ENCODE peak calls at places on chromosomes 16 and 17, in five cellular contexts. K is IMR-90, F is neuronal stem cell, Q is mesenchymal stem cell, S is H1. B is an unnamed sample.

GRCh38 chr17:32495347-32496253 is 8.8 kb downstream of the CDK5R1 start:
- DNase-seq in K (peak), S (no peak), Q (no peak), F (no peak), B (no peak)

GRCh38 chr16:11700264-11701029 is 32.2 kb downstream of the SNN start:
- DNase-seq in S (no peak), K (peak), F (no peak), Q (peak), B (no peak)

GRCh38 chr17:61007980-61008379 is 330.3 kb downstream of the BCAS3 start:
- DNase-seq in Q (peak), S (no peak), F (no peak), K (no peak), B (peak)

GRCh38 chr17:63925615-63926014 is 6.5 kb downstream of the CD79B start:
- DNase-seq in Q (no peak), F (no peak), S (no peak), K (no peak), B (no peak)

GRCh38 chr17:74329378-74329777 is 3.4 kb downstream of the KIF19 start:
- DNase-seq in F (no peak), Q (no peak), K (no peak), S (no peak), B (no peak)

GRCh38 chr16:50731989-50732589 is 9.8 kb upstream of the CYLD start:
- DNase-seq in Q (no peak), K (no peak), F (no peak), S (no peak), B (no peak)

GRCh38 chr16:49101997-49102396 is 179.6 kb downstream of the CBLN1 start:
- DNase-seq in Q (no peak), F (no peak), S (no peak), K (no peak), B (no peak)

GRCh38 chr17:57440522-57441269 is 184.4 kb downstream of the MSI2 start:
- DNase-seq in K (peak), S (peak), Q (peak), F (peak), B (peak)

GRCh38 chr17:4972752-4973151 is 5.1 kb upstream of the SPAG7 start:
- DNase-seq in F (no peak), Q (no peak), S (no peak), K (no peak), B (no peak)

GRCh38 chr16:48252013-48252412 is 4.7 kb upstream of the ABCC11 start:
- DNase-seq in S (no peak), F (no peak), K (no peak), Q (no peak), B (no peak)

GRCh38 chr17:82931696-82932060 is 91.9 kb upstream of the ZNF750 start:
- DNase-seq in K (peak), S (no peak), F (no peak), Q (no peak), B (no peak)

DNA sequence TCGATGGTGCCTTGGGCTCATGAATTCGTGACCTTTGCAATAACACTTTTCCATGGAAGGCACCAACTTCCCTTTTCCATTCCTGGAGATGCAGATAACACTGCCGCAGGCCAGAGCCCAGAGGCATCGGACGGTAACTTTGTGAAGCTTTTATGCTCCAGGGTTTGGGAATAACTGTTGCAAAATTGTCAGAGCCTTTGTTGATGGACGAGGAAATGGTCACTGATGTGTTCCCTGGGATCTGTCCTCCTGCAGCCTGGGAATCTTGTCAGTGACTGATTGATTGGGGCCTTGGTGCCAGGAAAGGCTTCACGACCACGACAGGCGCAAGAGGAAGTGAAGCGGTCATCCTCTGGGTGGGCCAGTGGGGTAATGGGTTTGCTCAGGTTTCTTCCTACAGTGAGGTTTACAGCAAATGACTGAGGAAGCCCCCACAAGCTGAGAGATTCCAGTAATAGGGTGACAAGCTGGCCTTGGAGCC is 37.4 kb downstream of the PGS1 start:
- DNase-seq in Q (peak), F (no peak), K (peak), S (no peak), B (no peak)
- H3K4ac ChIP-seq in Q (peak), F (no peak), K (peak), S (no peak), B (no peak)

GRCh38 chr16:85461814-85462404 is 151.2 kb upstream of the GSE1 start:
- DNase-seq in F (peak), Q (peak), S (no peak), K (peak), B (peak)
- H2BK120ac ChIP-seq in F (no peak), Q (peak), S (no peak), K (peak), B (no peak)

DNA sequence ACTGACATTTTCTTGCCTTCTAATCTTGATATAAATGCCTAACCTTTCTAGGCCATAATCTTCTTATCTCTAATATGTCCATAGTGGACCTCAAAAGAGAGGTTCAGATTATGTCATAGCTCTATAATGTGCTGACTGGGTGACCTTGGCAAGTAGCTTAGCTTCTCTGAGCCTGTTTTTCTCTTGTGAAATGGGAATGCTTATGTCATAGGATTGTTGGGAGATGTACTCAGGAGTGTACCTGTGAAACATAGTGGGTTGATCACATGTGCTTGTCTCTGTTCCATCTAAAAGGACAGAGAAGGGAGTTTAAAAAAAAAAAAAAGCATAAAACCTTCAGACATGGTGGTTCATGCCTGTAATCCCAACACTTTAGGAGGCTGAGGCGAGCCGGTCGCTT is 2.4 kb downstream of the MED9 start:
- DNase-seq in S (no peak), F (no peak), K (no peak), Q (no peak), B (no peak)
- H4K8ac ChIP-seq in S (no peak), F (no peak), K (no peak), Q (no peak), B (no peak)

GRCh38 chr16:89489731-89490385 is 503 bp downstream of the ANKRD11 start:
- DNase-seq in K (no peak), S (no peak), F (no peak), Q (no peak), B (no peak)

GRCh38 chr16:89489040-89489721 is 1.2 kb downstream of the ANKRD11 start:
- DNase-seq in Q (peak), F (peak), S (peak), K (peak), B (peak)

GRCh38 chr16:89491974-89492687 is 1.8 kb upstream of the ANKRD11 start:
- DNase-seq in F (no peak), Q (no peak), K (no peak), S (no peak), B (no peak)

GRCh38 chr16:89491238-89491869 is 993 bp upstream of the ANKRD11 start:
- DNase-seq in S (no peak), K (no peak), Q (peak), F (peak), B (peak)

GRCh38 chr16:89490386-89491237 is at the start of gene ANKRD11:
- DNase-seq in F (peak), Q (peak), K (peak), S (peak), B (peak)
- H3K4ac ChIP-seq in F (no peak), Q (peak), K (peak), S (no peak), B (peak)

GRCh38 chr17:9646556-9646905 is 1.2 kb downstream of the USP43 start:
- DNase-seq in Q (no peak), K (no peak), F (peak), S (no peak), B (peak)

GRCh38 chr17:9643611-9644010 is 1.7 kb upstream of the USP43 start:
- DNase-seq in Q (no peak), F (no peak), K (no peak), S (no peak), B (no peak)

GRCh38 chr17:9647014-9647413 is 1.7 kb downstream of the USP43 start:
- DNase-seq in F (peak), K (no peak), S (no peak), Q (peak), B (peak)

GRCh38 chr17:9645858-9646555 is 690 bp downstream of the USP43 start:
- DNase-seq in Q (peak), F (peak), S (no peak), K (no peak), B (peak)

DNA sequence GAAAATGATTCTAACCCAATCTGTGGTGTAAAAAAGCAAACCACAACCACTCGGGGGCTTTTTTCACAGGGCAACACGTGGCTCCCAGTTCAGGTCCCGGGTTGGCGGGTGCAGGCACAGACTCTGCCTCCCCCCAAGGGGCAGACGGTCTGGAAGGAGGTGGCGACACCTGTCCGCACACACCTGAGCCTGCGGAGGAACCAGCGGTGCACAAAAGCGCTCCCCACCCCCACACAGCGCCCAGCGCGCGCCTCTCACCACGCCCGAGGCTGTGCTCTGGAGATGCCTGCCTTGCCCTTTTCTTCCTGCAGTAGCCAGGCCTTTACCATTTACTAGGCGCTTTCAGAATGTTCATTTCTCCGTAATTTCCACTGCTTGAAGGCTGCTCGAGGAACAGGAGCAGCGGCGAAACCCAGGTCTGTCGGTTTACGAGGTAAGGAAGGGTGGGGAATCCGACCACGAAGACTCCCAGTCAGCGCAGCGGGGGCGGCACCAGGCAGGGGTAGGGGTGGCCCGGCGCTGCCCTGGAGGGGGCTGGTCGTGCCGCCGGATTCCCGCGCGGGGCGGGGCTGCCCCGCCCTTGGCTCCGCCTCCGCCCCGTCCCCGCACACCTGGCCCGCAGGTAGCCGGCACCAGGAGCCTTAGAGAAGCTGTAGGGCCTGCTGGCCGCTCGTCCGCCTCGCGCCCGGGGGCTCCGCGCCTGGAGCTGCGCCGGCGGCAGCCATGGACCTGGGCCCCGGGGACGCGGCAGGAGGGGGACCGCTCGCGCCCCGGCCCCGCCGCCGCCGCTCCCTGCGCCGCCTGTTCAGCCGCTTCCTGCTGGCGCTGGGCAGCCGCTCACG is at the start of gene USP43:
- DNase-seq in K (no peak), F (peak), S (no peak), Q (peak), B (peak)
- H2BK120ac ChIP-seq in K (no peak), F (no peak), S (no peak), Q (peak), B (peak)

GRCh38 chr16:67180166-67180565 is 3.6 kb downstream of the MATCAP1 start:
- DNase-seq in Q (no peak), S (no peak), F (no peak), K (no peak), B (no peak)

GRCh38 chr16:67176662-67177061 is 6.3 kb downstream of the NOL3 start:
- DNase-seq in F (no peak), K (no peak), Q (no peak), S (no peak), B (no peak)

GRCh38 chr16:67174706-67175231 is 4.4 kb downstream of the NOL3 start:
- DNase-seq in K (no peak), F (no peak), Q (no peak), S (no peak), B (no peak)

GRCh38 chr16:67179421-67180080 is 4.2 kb downstream of the MATCAP1 start:
- DNase-seq in F (no peak), Q (no peak), S (no peak), K (no peak), B (peak)

DNA sequence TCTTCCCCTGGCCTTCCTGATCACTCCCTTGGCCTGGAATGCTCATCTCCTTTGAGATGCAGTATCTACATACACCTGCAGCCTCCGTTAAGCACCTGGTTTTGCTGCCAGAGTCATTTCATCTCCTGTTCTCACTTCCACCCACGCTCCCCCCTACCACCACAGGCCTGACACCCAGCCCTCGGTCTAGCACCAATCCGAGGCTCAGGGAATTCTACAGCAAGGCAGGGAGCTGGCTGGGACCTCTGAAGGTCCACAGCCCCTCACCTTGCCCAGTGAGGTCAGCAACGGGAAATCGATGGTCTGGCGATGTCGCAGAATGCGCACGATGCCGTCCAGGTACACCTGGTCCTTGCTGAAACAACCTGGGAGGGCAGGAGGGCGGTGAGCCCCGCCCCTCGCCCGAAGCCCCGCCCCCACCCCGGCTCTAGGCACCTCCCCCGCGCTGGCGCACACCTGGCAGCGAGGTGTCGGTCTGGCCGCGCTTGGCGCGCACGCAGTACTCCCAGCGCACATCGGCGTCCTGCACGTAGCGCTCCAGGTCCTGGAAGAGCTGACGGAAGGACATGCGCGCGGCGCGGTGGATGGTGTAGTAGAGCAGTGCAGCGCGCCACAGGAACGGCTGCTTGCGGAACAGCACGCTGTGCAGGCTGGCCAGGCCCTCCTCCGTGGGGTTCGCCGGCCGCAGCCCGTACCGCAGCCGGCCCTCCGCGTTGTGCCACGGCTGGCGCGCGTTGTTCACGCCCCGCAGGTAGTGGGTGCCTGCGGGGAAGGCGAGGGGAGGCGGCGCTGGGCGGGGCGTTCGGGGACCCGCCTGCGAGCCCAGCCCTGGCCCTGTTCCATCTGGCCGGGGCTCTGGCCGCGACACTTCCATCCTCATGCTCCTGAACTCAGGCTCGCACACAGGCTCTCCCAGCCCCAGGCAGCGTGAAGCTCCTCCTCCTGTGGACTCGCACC is 5.7 kb downstream of the MATCAP1 start:
- DNase-seq in Q (peak), K (peak), S (peak), F (no peak), B (peak)
- H4K8ac ChIP-seq in Q (no peak), K (no peak), S (no peak), F (no peak), B (no peak)

GRCh38 chr16:72876221-72876620 is 171.7 kb downstream of the ZFHX3 start:
- DNase-seq in S (no peak), F (no peak), K (peak), Q (peak), B (no peak)
- H3K4ac ChIP-seq in S (no peak), F (no peak), K (peak), Q (no peak), B (no peak)

DNA sequence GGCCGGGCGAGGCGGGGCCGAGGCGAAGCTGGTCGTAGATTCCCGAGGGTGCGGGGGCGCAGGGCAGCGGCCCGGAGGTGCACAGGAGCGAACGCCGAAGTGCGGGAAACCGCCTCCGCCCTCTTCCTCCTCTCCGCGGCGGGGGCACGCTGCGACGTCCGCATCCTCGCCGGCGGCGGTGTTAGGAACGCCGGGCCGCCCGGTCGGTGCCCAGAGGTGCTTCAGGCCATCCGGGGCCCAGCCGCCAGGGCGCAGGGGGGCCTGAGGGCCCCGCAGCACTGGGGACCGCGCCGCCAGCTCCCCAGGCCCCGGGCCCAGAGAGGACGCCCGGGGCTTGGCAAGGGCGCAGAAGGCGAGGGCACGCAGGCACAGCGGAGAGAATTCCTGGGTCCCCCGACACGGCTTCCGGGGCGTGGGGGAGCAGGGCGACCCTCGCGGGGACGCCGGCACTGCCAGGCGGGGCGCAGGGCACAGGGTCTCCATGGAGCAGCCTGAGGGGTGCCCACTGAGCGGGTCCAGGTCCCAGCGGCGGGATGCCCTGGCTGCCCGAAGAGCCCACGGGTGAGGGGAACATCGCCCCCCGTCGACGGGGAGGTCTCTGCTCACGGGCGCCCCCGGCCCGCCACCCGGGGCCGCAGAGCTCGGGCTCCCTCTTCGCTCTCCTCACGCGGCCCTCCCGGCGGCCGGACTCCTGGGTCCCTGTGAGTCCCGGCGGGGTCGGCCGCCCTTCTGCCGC is 576 bp downstream of the EPOP start:
- DNase-seq in Q (no peak), S (no peak), F (no peak), K (no peak), B (no peak)
- H2BK120ac ChIP-seq in Q (peak), S (no peak), F (peak), K (no peak), B (no peak)

B was measured in mesendoderm.